ENCODE peak calls at places on chromosomes 2 and 18, in five cellular contexts. J, R, M, D and H are unnamed samples.

GRCh38 chr18:35511833-35512232 is 14.1 kb upstream of the INO80C start:
- DNase-seq in J (no peak), R (no peak), M (no peak), D (no peak), H (no peak)

GRCh38 chr2:129069875-129070594 is 751.4 kb upstream of the HS6ST1 start:
- DNase-seq in J (no peak), R (peak), M (no peak), D (no peak), H (no peak)

GRCh38 chr2:197777823-197778407 is 7.2 kb downstream of the BOLL start:
- DNase-seq in J (peak), R (peak), M (peak), D (no peak), H (no peak)

GRCh38 chr18:24278591-24278990 is 119.0 kb downstream of the OSBPL1A start:
- DNase-seq in J (no peak), R (no peak), M (no peak), D (no peak), H (no peak)

GRCh38 chr2:201254331-201254730 is 6.0 kb upstream of the CASP8 start:
- DNase-seq in J (no peak), R (no peak), M (no peak), D (no peak), H (no peak)

GRCh38 chr2:102245266-102246151 is 58.7 kb downstream of the IL1RL2 start:
- DNase-seq in J (no peak), R (no peak), M (no peak), D (no peak), H (no peak)

GRCh38 chr2:55231546-55232083 is 478 bp downstream of the CLHC1 start:
- DNase-seq in J (no peak), R (peak), M (no peak), D (no peak), H (no peak)

GRCh38 chr18:51164327-51165290 is 32.9 kb downstream of the MEX3C start:
- DNase-seq in J (no peak), R (peak), M (no peak), D (no peak), H (no peak)

GRCh38 chr2:45690223-45690622 is 38.7 kb downstream of the PRKCE start:
- DNase-seq in J (no peak), R (peak), M (no peak), D (no peak), H (no peak)

GRCh38 chr2:69663860-69664259 is 20.3 kb upstream of the AAK1 start:
- DNase-seq in J (no peak), R (no peak), M (no peak), D (no peak), H (no peak)

GRCh38 chr2:118321436-118322100 is 233.3 kb downstream of the INSIG2 start:
- DNase-seq in J (no peak), R (no peak), M (no peak), D (no peak), H (no peak)

GRCh38 chr2:150133623-150134022 is 353.8 kb downstream of the RND3 start:
- DNase-seq in J (no peak), R (peak), M (peak), D (no peak), H (no peak)

GRCh38 chr2:31337860-31338259 is 76.7 kb downstream of the XDH start:
- DNase-seq in J (no peak), R (no peak), M (no peak), D (no peak), H (no peak)

GRCh38 chr2:58432491-58433166 is 191.5 kb upstream of the FANCL start:
- DNase-seq in J (no peak), R (no peak), M (no peak), D (no peak), H (no peak)

GRCh38 chr2:154620490-154620889 is 78.0 kb upstream of the KCNJ3 start:
- DNase-seq in J (no peak), R (no peak), M (no peak), D (no peak), H (no peak)

GRCh38 chr2:191927319-191927867 is 80.5 kb upstream of the CAVIN2 start:
- DNase-seq in J (no peak), R (peak), M (peak), D (no peak), H (no peak)

GRCh38 chr2:239012228-239012627 is 164.3 kb downstream of the TWIST2 start:
- DNase-seq in J (no peak), R (no peak), M (no peak), D (no peak), H (no peak)